ENCODE peak calls at places on chromosome 9, in four cellular contexts. V is transverse colon, H is stomach, E is K562. P is an unnamed sample.

GRCh38 chr9:107620801-107621200 is 131.2 kb upstream of the KLF4 start:
- DNase-seq in V (peak; percentile 76), H (no peak), E (no peak), P (no peak)

GRCh38 chr9:68728731-68729130 is 23.7 kb downstream of the PIP5K1B start:
- DNase-seq in V (no peak), H (no peak), E (no peak), P (no peak)

GRCh38 chr9:137705443-137705863 is 86.6 kb downstream of the EHMT1 start:
- DNase-seq in V (peak; percentile 62), H (no peak), E (no peak), P (no peak)

GRCh38 chr9:135214706-135215105 is 127.2 kb downstream of the OLFM1 start:
- DNase-seq in V (no peak), H (no peak), E (no peak), P (no peak)

GRCh38 chr9:106970219-106970975 is 107.4 kb downstream of the ZNF462 start:
- DNase-seq in V (no peak), H (no peak), E (no peak), P (no peak)

GRCh38 chr9:137534256-137535119 is 15.7 kb downstream of the PNPLA7 start:
- DNase-seq in V (no peak), H (peak; percentile 59), E (peak; percentile 86), P (no peak)

GRCh38 chr9:120152295-120152694 is 427.7 kb downstream of the CDK5RAP2 start:
- DNase-seq in V (no peak), H (no peak), E (peak; percentile 5), P (no peak)

GRCh38 chr9:124282442-124283231 is 24.9 kb downstream of the NEK6 start:
- DNase-seq in V (peak; percentile 62), H (peak; percentile 52), E (peak; percentile 77), P (peak; percentile 77)

GRCh38 chr9:93601666-93602065 is 25.3 kb downstream of the PHF2 start:
- DNase-seq in V (no peak), H (no peak), E (no peak), P (no peak)

GRCh38 chr9:137141050-137141810 is 2.3 kb downstream of the GRIN1 start:
- DNase-seq in V (no peak), H (no peak), E (no peak), P (no peak)

GRCh38 chr9:69932901-69933300 is 110.7 kb upstream of the MAMDC2 start:
- DNase-seq in V (no peak), H (no peak), E (peak; percentile 23), P (no peak)

GRCh38 chr9:97903168-97903567 is 19.1 kb downstream of the TRMO start:
- DNase-seq in V (no peak), H (no peak), E (no peak), P (no peak)

GRCh38 chr9:113361304-113362018 is 12.1 kb downstream of the BSPRY start:
- DNase-seq in V (no peak), H (no peak), E (peak; percentile 58), P (no peak)

GRCh38 chr9:36671561-36671960 is 98.9 kb downstream of the MELK start:
- DNase-seq in V (no peak), H (no peak), E (no peak), P (no peak)

GRCh38 chr9:134545213-134546211 is 96.1 kb upstream of the COL5A1 start:
- DNase-seq in V (no peak), H (no peak), E (no peak), P (no peak)

GRCh38 chr9:110514861-110515260 is 64.7 kb downstream of the SVEP1 start:
- DNase-seq in V (no peak), H (no peak), E (no peak), P (no peak)

GRCh38 chr9:110521211-110521610 is 58.3 kb downstream of the SVEP1 start:
- DNase-seq in V (no peak), H (no peak), E (no peak), P (no peak)

GRCh38 chr9:110517483-110517882 is 62.1 kb downstream of the SVEP1 start:
- DNase-seq in V (no peak), H (no peak), E (no peak), P (no peak)

GRCh38 chr9:110520120-110520701 is 59.3 kb downstream of the SVEP1 start:
- DNase-seq in V (no peak), H (no peak), E (no peak), P (no peak)
- TF ChIP-seq EP300 in V (no peak), H (no peak), E (no peak), P (no peak)

GRCh38 chr9:90965141-90965910 is 163.7 kb downstream of the SYK start:
- DNase-seq in V (no peak), H (no peak), E (no peak), P (no peak)
- TF ChIP-seq EP300 in V (no peak), H (no peak), E (no peak), P (no peak)

GRCh38 chr9:133149130-133150015 is 14.3 kb downstream of the GBGT1 start:
- DNase-seq in V (peak; percentile 93), H (peak; percentile 93), E (peak; percentile 95), P (peak; percentile 95)
- TF ChIP-seq EP300 in V (peak; percentile 25), H (no peak), E (no peak), P (no peak)

GRCh38 chr9:77946969-77947368 is 84.6 kb downstream of the GNAQ start:
- DNase-seq in V (peak; percentile 49), H (peak; percentile 48), E (no peak), P (no peak)
- TF ChIP-seq EP300 in V (no peak), H (no peak), E (no peak), P (no peak)

GRCh38 chr9:17739022-17739421 is 160.2 kb downstream of the SH3GL2 start:
- DNase-seq in V (no peak), H (no peak), E (no peak), P (no peak)
- TF ChIP-seq EP300 in V (no peak), H (no peak), E (no peak), P (no peak)

GRCh38 chr9:100992632-100993031 is 35.9 kb upstream of the PLPPR1 start:
- DNase-seq in V (no peak), H (no peak), E (no peak), P (no peak)
- TF ChIP-seq EP300 in V (no peak), H (no peak), E (no peak), P (no peak)

DNA sequence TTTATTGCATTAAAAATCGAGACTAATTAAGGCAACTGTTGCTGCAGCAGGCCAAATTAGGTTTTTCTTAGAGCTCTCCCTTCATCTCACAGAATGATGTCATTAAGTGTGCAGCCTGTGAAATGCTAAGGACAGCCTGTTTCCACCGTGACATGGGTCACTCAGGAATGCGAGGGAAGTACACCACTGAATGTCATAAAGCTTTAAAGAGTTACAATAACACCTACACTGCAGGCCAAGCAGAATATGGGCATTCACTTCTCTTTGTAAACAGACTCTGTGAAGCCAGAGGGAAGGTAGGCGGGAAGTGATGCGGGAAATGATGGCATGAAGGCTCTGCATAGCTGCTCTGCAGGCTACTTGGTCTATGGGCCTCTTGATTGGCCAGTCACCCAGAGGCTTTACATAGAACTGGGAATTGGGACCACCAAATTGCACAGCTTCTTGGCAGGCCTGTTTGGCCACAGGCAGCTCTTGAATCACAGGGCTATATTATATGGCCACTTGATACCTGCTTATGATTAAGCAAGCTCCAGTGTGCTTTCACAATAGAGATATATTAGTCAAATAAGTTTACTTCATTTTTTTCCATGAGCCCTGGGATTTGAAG is 28.4 kb upstream of the AOPEP start:
- DNase-seq in V (no peak), H (no peak), E (no peak), P (no peak)
- TF ChIP-seq EP300 in V (no peak), H (no peak), E (no peak), P (no peak)

GRCh38 chr9:129253820-129254381 is 75.8 kb upstream of the IER5L start:
- DNase-seq in V (no peak), H (no peak), E (peak; percentile 72), P (no peak)
- TF ChIP-seq EP300 in V (no peak), H (no peak), E (no peak), P (no peak)